ENCODE peak calls at places on chromosomes 13 and 19, in nine cellular contexts. Q is WTC11; K is neural progenitor cell; O is ELR; C is GM04503; G is activated CD4-positive, alpha-beta T cell treated with anti-CD3 and anti-CD28 coated beads for 24 hours; E is cardiac fibroblast; J is ascending aorta; A is substantia nigra. N is an unnamed sample.

GRCh38 chr13:30125422-30126073 is 181.8 kb downstream of the KATNAL1 start:
- DNase-seq in Q (no peak), K (no peak), O (peak), C (peak), G (no peak), E (peak), J (no peak), A (no peak), N (no peak)

GRCh38 chr19:13234518-13234917 is 84.3 kb downstream of the IER2 start:
- DNase-seq in Q (peak), K (peak), O (peak), C (no peak), G (peak), E (peak), J (no peak), A (no peak), N (peak)

GRCh38 chr13:93413972-93414717 is 187.5 kb downstream of the GPC6 start:
- DNase-seq in Q (no peak), K (no peak), O (no peak), C (no peak), G (no peak), E (peak), J (no peak), A (no peak), N (no peak)

GRCh38 chr19:5255602-5256231 is 84.9 kb downstream of the PTPRS start:
- DNase-seq in Q (no peak), K (no peak), O (no peak), C (no peak), G (no peak), E (no peak), J (no peak), A (no peak), N (no peak)

GRCh38 chr19:17385878-17386611 is 8.0 kb downstream of the CCDC194 start:
- DNase-seq in Q (peak), K (peak), O (peak), C (no peak), G (peak), E (peak), J (no peak), A (peak), N (peak)

GRCh38 chr13:51479199-51479523 is 26.3 kb upstream of the INTS6 start:
- DNase-seq in Q (no peak), K (no peak), O (peak), C (peak), G (no peak), E (peak), J (no peak), A (no peak), N (no peak)

GRCh38 chr13:41842029-41842428 is 118.9 kb downstream of the VWA8 start:
- DNase-seq in Q (no peak), K (no peak), O (no peak), C (no peak), G (no peak), E (peak), J (no peak), A (no peak), N (no peak)

GRCh38 chr13:75801388-75801787 is 165.3 kb downstream of the LMO7 start:
- DNase-seq in Q (no peak), K (no peak), O (no peak), C (no peak), G (no peak), E (no peak), J (no peak), A (no peak), N (no peak)

GRCh38 chr19:49436381-49437017 is 4.8 kb downstream of the SLC17A7 start:
- DNase-seq in Q (peak), K (peak), O (peak), C (no peak), G (peak), E (no peak), J (no peak), A (peak), N (peak)

GRCh38 chr13:44816701-44817684 is 172.3 kb downstream of the NUFIP1 start:
- DNase-seq in Q (no peak), K (no peak), O (peak), C (no peak), G (no peak), E (peak), J (no peak), A (no peak), N (no peak)

GRCh38 chr13:81872581-81872980 is 1531.7 kb upstream of the SPRY2 start:
- DNase-seq in Q (no peak), K (peak), O (peak), C (no peak), G (no peak), E (no peak), J (no peak), A (no peak), N (no peak)

GRCh38 chr19:4183967-4184717 is 1.7 kb downstream of the ANKRD24 start:
- DNase-seq in Q (no peak), K (peak), O (no peak), C (no peak), G (no peak), E (no peak), J (no peak), A (no peak), N (no peak)

GRCh38 chr13:33639158-33639557 is 178.8 kb upstream of the RFC3 start:
- DNase-seq in Q (no peak), K (no peak), O (no peak), C (peak), G (no peak), E (peak), J (no peak), A (no peak), N (no peak)

GRCh38 chr19:44951179-44952159 is 3.7 kb upstream of the CLPTM1 start:
- DNase-seq in Q (peak), K (peak), O (peak), C (no peak), G (peak), E (peak), J (no peak), A (peak), N (peak)

GRCh38 chr19:1214299-1214861 is 8.8 kb downstream of the STK11 start:
- DNase-seq in Q (no peak), K (no peak), O (no peak), C (no peak), G (no peak), E (no peak), J (no peak), A (no peak), N (peak)

GRCh38 chr13:25836709-25837316 is 215.0 kb downstream of the SHISA2 start:
- DNase-seq in Q (no peak), K (no peak), O (no peak), C (no peak), G (no peak), E (no peak), J (no peak), A (no peak), N (no peak)